ENCODE peak calls at places on chromosomes 5 and 9, in seven cellular contexts. Z is PC-9; H is central memory CD4-positive, alpha-beta T cell; M is germinal center; G is H7; U is upper lobe of right lung; S is CD4-positive, alpha-beta T cell. V is an unnamed sample.

GRCh38 chr5:40137223-40137622 is 542.5 kb upstream of the PTGER4 start:
- DNase-seq in U (no peak), Z (no peak), M (no peak), H (no peak), G (no peak), S (no peak), V (no peak)

GRCh38 chr9:131036529-131037335 is 27.8 kb downstream of the LAMC3 start:
- DNase-seq in Z (no peak), M (no peak), H (no peak), S (no peak), U (no peak), G (no peak), V (no peak)

GRCh38 chr5:75536147-75536546 is 24.5 kb downstream of the POLK start:
- DNase-seq in Z (no peak), G (no peak), M (no peak), S (no peak), U (no peak), H (no peak), V (no peak)

GRCh38 chr5:71778678-71779276 is 59.7 kb downstream of the CARTPT start:
- DNase-seq in G (peak), Z (peak), S (no peak), U (no peak), M (no peak), H (no peak), V (no peak)

GRCh38 chr5:15695171-15695676 is 195.2 kb downstream of the FBXL7 start:
- DNase-seq in G (no peak), H (no peak), M (no peak), U (no peak), Z (no peak), S (no peak), V (no peak)

GRCh38 chr5:50653946-50654345 is 12.5 kb upstream of the PARP8 start:
- DNase-seq in Z (no peak), U (no peak), G (no peak), S (no peak), H (no peak), M (peak), V (no peak)

GRCh38 chr9:99241106-99241505 is 19.0 kb downstream of the SEC61B start:
- DNase-seq in H (no peak), G (no peak), Z (no peak), M (no peak), S (no peak), U (no peak), V (no peak)

GRCh38 chr5:44638286-44638869 is 170.4 kb upstream of the MRPS30 start:
- DNase-seq in H (no peak), S (no peak), G (peak), U (no peak), Z (no peak), M (no peak), V (no peak)

GRCh38 chr5:103098993-103099392 is 20.9 kb downstream of the GIN1 start:
- DNase-seq in M (no peak), Z (no peak), U (no peak), S (no peak), G (no peak), H (no peak), V (no peak)

GRCh38 chr5:154071799-154072781 is 33.3 kb downstream of the MFAP3 start:
- DNase-seq in U (peak), Z (peak), M (peak), H (peak), S (peak), G (peak), V (peak)

GRCh38 chr5:39760385-39761198 is 335.8 kb upstream of the DAB2 start:
- DNase-seq in M (no peak), H (no peak), U (no peak), S (no peak), Z (no peak), G (no peak), V (no peak)

GRCh38 chr9:112380102-112380581 is at the start of gene HSDL2:
- DNase-seq in U (no peak), G (no peak), S (no peak), Z (no peak), H (no peak), M (peak), V (no peak)

GRCh38 chr9:17862081-17862480 is 283.2 kb downstream of the SH3GL2 start:
- DNase-seq in H (no peak), U (no peak), M (no peak), Z (no peak), S (no peak), G (no peak), V (no peak)

GRCh38 chr5:150306775-150307174 is 4.1 kb upstream of the ARSI start:
- DNase-seq in M (no peak), Z (no peak), G (no peak), U (no peak), H (no peak), S (no peak), V (no peak)

GRCh38 chr9:27441741-27442070 is 82.4 kb upstream of the IFNK start:
- DNase-seq in S (no peak), H (no peak), G (no peak), U (no peak), M (no peak), Z (no peak), V (no peak)